ENCODE peak calls at places on chromosomes 3 and 15, in four cellular contexts. F is K562, D is HepG2, C is WTC11. O is an unnamed sample.

GRCh38 chr3:182671942-182672341 is 121.4 kb upstream of the ATP11B start:
- DNase-seq in F (no peak), D (no peak), C (no peak), O (no peak)

GRCh38 chr15:69668963-69669362 is 216.3 kb downstream of the RPLP1 start:
- DNase-seq in F (no peak), D (no peak), C (no peak), O (no peak)

GRCh38 chr3:48739955-48740823 is 23.2 kb upstream of the IP6K2 start:
- DNase-seq in F (peak), D (peak), C (peak), O (peak)

GRCh38 chr15:99347609-99348008 is 96.3 kb downstream of the LRRC28 start:
- DNase-seq in F (no peak), D (no peak), C (no peak), O (no peak)

GRCh38 chr15:74525946-74526345 is 15.1 kb upstream of the ARID3B start:
- DNase-seq in F (peak), D (no peak), C (no peak), O (no peak)

GRCh38 chr3:154616298-154616697 is 186.3 kb upstream of the GPR149 start:
- DNase-seq in F (no peak), D (no peak), C (peak), O (no peak)

GRCh38 chr3:24981924-24982323 is 446.1 kb upstream of the RARB start:
- DNase-seq in F (no peak), D (no peak), C (no peak), O (no peak)

GRCh38 chr15:62071711-62072308 is 5.0 kb downstream of the C2CD4A start:
- DNase-seq in F (peak), D (peak), C (no peak), O (peak)

GRCh38 chr15:84775867-84776449 is 27.6 kb downstream of the ZNF592 start:
- DNase-seq in F (no peak), D (no peak), C (no peak), O (no peak)

GRCh38 chr3:32438596-32439344 is 47.1 kb downstream of the CMTM7 start:
- DNase-seq in F (no peak), D (no peak), C (no peak), O (no peak)

GRCh38 chr3:48596676-48597407 is 1.7 kb upstream of the COL7A1 start:
- DNase-seq in F (no peak), D (no peak), C (no peak), O (no peak)

GRCh38 chr15:43511012-43511885 is 6.2 kb upstream of the MAP1A start:
- DNase-seq in F (no peak), D (peak), C (peak), O (peak)

GRCh38 chr3:114121996-114122709 is 56.7 kb downstream of the DRD3 start:
- DNase-seq in F (no peak), D (no peak), C (no peak), O (no peak)

GRCh38 chr15:63481105-63481810 is 23.1 kb upstream of the USP3 start:
- DNase-seq in F (no peak), D (no peak), C (no peak), O (peak)

GRCh38 chr15:37653018-37653417 is 281.4 kb upstream of the TMCO5A start:
- DNase-seq in F (no peak), D (no peak), C (no peak), O (no peak)

GRCh38 chr3:64575211-64575844 is 112.5 kb downstream of the ADAMTS9 start:
- DNase-seq in F (peak), D (peak), C (peak), O (peak)

GRCh38 chr3:2420919-2421318 is 322.3 kb downstream of the CNTN4 start:
- DNase-seq in F (no peak), D (no peak), C (no peak), O (no peak)

GRCh38 chr3:43061101-43061895 is 44.6 kb downstream of the POMGNT2 start:
- DNase-seq in F (no peak), D (no peak), C (no peak), O (no peak)

GRCh38 chr15:67135494-67135893 is 70.1 kb downstream of the SMAD3 start:
- DNase-seq in F (no peak), D (peak), C (no peak), O (no peak)

GRCh38 chr3:72133329-72134011 is 348.5 kb upstream of the PROK2 start:
- DNase-seq in F (no peak), D (peak), C (no peak), O (no peak)

GRCh38 chr15:98567951-98568350 is 80.4 kb upstream of the IGF1R start:
- DNase-seq in F (no peak), D (no peak), C (no peak), O (no peak)

GRCh38 chr3:133943639-133944131 is 48.0 kb upstream of the RAB6B start:
- DNase-seq in F (peak), D (no peak), C (no peak), O (peak)
- TF ChIP-seq HMGXB4 in F (no peak), D (no peak), C (no peak), O (no peak)

GRCh38 chr3:140913728-140914127 is 27.9 kb upstream of the SLC25A36 start:
- DNase-seq in F (no peak), D (no peak), C (no peak), O (no peak)

GRCh38 chr3:140906785-140907184 is 34.9 kb upstream of the SLC25A36 start:
- DNase-seq in F (no peak), D (no peak), C (no peak), O (no peak)

GRCh38 chr3:140911822-140912221 is 29.8 kb upstream of the SLC25A36 start:
- DNase-seq in F (no peak), D (peak), C (no peak), O (no peak)

GRCh38 chr3:140914384-140914945 is 27.2 kb upstream of the SLC25A36 start:
- DNase-seq in F (no peak), D (no peak), C (no peak), O (no peak)

GRCh38 chr3:140910860-140911259 is 30.8 kb upstream of the SLC25A36 start:
- DNase-seq in F (peak), D (no peak), C (no peak), O (peak)
- TF ChIP-seq HMGXB4 in F (no peak), D (no peak), C (no peak), O (no peak)

GRCh38 chr3:184029456-184029950 is 2.0 kb upstream of the HTR3D start:
- DNase-seq in F (no peak), D (no peak), C (no peak), O (no peak)
- TF ChIP-seq HMGXB4 in F (no peak), D (no peak), C (no peak), O (no peak)

GRCh38 chr3:194245474-194245873 is 105.7 kb downstream of the CPN2 start:
- DNase-seq in F (no peak), D (no peak), C (no peak), O (no peak)

GRCh38 chr3:194247350-194247740 is 103.8 kb downstream of the CPN2 start:
- DNase-seq in F (no peak), D (no peak), C (no peak), O (no peak)

GRCh38 chr3:194244167-194244566 is 107.0 kb downstream of the CPN2 start:
- DNase-seq in F (no peak), D (peak), C (no peak), O (no peak)

GRCh38 chr3:194245975-194246561 is 105.1 kb downstream of the CPN2 start:
- DNase-seq in F (peak), D (no peak), C (peak), O (no peak)

DNA sequence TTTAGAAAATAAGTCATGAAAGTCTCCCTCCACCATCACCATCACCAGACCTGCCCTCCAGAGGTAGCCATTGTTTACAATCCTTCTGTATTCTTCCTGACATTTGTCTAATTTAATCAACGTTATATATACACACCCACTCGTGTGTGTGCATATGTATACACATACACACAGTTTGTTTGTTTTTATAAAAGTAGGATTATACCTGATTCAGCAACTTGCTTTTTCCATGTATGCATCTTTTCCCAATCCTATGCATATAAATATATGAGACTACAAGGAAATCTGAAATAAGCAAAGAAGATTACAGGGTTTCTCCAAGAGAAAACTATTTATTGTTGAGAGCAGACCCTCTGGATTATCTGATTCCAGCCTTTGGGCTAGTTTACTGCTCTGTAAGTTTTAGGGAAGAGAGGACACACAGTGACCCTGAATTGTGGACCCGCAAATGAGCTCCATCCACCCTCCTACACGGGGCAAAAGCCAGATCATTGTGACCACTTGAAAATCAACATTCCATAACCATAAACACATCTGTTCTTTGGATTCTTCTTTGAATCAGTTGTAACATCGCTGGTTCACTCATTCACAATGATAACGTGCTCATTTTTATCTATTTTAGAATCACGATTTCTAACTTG is 104.3 kb downstream of the CPN2 start:
- DNase-seq in F (no peak), D (no peak), C (no peak), O (no peak)
- TF ChIP-seq HMGXB4 in F (no peak), D (no peak), C (no peak), O (no peak)

DNA sequence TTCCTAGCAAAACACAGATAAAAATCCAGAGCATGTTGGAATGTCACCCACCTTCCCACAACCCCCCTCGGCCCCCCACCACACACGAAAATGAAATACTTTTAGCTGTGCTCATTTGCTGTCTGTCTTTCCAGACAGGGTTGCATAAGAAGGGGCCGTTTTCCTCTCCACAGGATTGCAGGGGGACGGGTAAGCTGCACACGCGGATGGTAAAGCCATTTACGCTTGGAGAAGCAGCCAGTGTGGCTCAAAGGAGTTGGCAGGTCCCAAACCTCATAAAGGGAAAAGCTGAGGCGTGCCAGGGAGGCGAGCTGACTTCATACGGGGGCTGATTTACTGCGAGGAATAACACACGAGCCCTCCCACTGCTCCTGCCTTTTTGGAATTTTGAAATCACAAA is 47.4 kb upstream of the ITGA11 start:
- DNase-seq in F (no peak), D (no peak), C (no peak), O (no peak)
- TF ChIP-seq HMGXB4 in F (no peak), D (no peak), C (no peak), O (no peak)

GRCh38 chr3:139127101-139127500 is 82.4 kb upstream of the PRR23C start:
- DNase-seq in F (no peak), D (no peak), C (no peak), O (no peak)
- TF ChIP-seq HMGXB4 in F (no peak), D (no peak), C (no peak), O (no peak)

DNA sequence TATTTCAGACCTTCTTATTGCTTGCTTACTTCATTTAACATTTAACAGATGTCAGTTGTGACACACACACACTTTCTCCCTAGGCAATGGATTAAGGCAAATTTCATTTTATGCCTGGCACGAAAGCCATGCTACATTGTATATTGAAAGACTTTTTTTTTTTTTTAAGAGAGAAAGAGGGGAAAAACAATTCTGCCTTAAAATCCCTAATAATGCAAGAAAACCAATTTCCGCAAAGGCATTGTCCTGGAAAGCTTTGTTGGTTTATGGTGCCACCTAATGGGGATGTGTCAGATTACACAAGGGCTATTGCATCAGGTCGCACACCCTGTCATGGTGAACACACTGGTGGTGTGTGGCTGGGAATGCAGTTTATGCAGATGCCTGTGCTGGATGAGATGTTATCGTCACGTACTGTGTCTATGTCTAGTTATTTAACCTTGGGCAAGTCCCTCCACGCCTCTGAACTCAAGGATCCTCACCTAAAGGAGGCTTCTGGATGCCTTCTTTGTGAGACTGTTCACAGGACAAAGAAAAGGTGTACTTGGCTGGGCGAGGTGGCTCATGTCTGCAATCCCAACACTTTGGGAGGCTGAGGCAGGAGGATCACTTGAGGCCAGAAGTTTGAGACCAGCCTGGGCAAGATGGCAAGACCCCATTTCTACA is 37.3 kb upstream of the RFTN1 start:
- DNase-seq in F (peak), D (peak), C (peak), O (peak)
- TF ChIP-seq HMGXB4 in F (no peak), D (no peak), C (no peak), O (no peak)

O was measured in A549.